ENCODE peak calls at places on chromosome 6, in nine cellular contexts. One of them, this sample, is unnamed.

GRCh38 chr6:125797934-125798444 is 7.2 kb downstream of the NCOA7 start:
- ATAC-seq in heart left ventricle: no peak
- ATAC-seq in heart right ventricle: no peak
- ATAC-seq in gastrocnemius medialis: no peak
- ATAC-seq in activated T-cell treated with anti-CD3 and anti-CD28 coated beads, Interleukin-2, amount 50 U/mL, for 4 hours: no peak
- ATAC-seq in sciatic nerve: no peak
- ATAC-seq in activated CD4-positive, alpha-beta T cell treated with anti-CD3 and anti-CD28 coated beads for 36 hours: no peak
- ATAC-seq in IMR-90: no peak
- ATAC-seq in left ventricle myocardium superior: no peak
- ATAC-seq in this sample: no peak

GRCh38 chr6:39800388-39801032 is 8.3 kb downstream of the DAAM2 start:
- ATAC-seq in heart left ventricle: no peak
- ATAC-seq in heart right ventricle: no peak
- ATAC-seq in gastrocnemius medialis: no peak
- ATAC-seq in activated T-cell treated with anti-CD3 and anti-CD28 coated beads, Interleukin-2, amount 50 U/mL, for 4 hours: no peak
- ATAC-seq in sciatic nerve: peak
- ATAC-seq in activated CD4-positive, alpha-beta T cell treated with anti-CD3 and anti-CD28 coated beads for 36 hours: no peak
- ATAC-seq in IMR-90: no peak
- ATAC-seq in left ventricle myocardium superior: no peak
- ATAC-seq in this sample: no peak

GRCh38 chr6:39003072-39003471 is 45.5 kb upstream of the GLP1R start:
- ATAC-seq in heart left ventricle: no peak
- ATAC-seq in heart right ventricle: no peak
- ATAC-seq in gastrocnemius medialis: no peak
- ATAC-seq in activated T-cell treated with anti-CD3 and anti-CD28 coated beads, Interleukin-2, amount 50 U/mL, for 4 hours: no peak
- ATAC-seq in sciatic nerve: no peak
- ATAC-seq in activated CD4-positive, alpha-beta T cell treated with anti-CD3 and anti-CD28 coated beads for 36 hours: no peak
- ATAC-seq in IMR-90: no peak
- ATAC-seq in left ventricle myocardium superior: no peak
- ATAC-seq in this sample: no peak

GRCh38 chr6:142545147-142545546 is 243.3 kb downstream of the ADGRG6 start:
- ATAC-seq in heart left ventricle: no peak
- ATAC-seq in heart right ventricle: no peak
- ATAC-seq in gastrocnemius medialis: no peak
- ATAC-seq in activated T-cell treated with anti-CD3 and anti-CD28 coated beads, Interleukin-2, amount 50 U/mL, for 4 hours: no peak
- ATAC-seq in sciatic nerve: no peak
- ATAC-seq in activated CD4-positive, alpha-beta T cell treated with anti-CD3 and anti-CD28 coated beads for 36 hours: peak
- ATAC-seq in IMR-90: no peak
- ATAC-seq in left ventricle myocardium superior: no peak
- ATAC-seq in this sample: peak

GRCh38 chr6:150196942-150197745 is 54.3 kb downstream of the PPP1R14C start:
- ATAC-seq in heart left ventricle: peak
- ATAC-seq in heart right ventricle: no peak
- ATAC-seq in gastrocnemius medialis: no peak
- ATAC-seq in activated T-cell treated with anti-CD3 and anti-CD28 coated beads, Interleukin-2, amount 50 U/mL, for 4 hours: no peak
- ATAC-seq in sciatic nerve: no peak
- ATAC-seq in activated CD4-positive, alpha-beta T cell treated with anti-CD3 and anti-CD28 coated beads for 36 hours: no peak
- ATAC-seq in IMR-90: peak
- ATAC-seq in left ventricle myocardium superior: peak
- ATAC-seq in this sample: no peak

GRCh38 chr6:89527634-89528033 is 94.7 kb downstream of the ANKRD6 start:
- ATAC-seq in heart left ventricle: no peak
- ATAC-seq in heart right ventricle: no peak
- ATAC-seq in gastrocnemius medialis: no peak
- ATAC-seq in activated T-cell treated with anti-CD3 and anti-CD28 coated beads, Interleukin-2, amount 50 U/mL, for 4 hours: no peak
- ATAC-seq in sciatic nerve: no peak
- ATAC-seq in activated CD4-positive, alpha-beta T cell treated with anti-CD3 and anti-CD28 coated beads for 36 hours: peak
- ATAC-seq in IMR-90: no peak
- ATAC-seq in left ventricle myocardium superior: no peak
- ATAC-seq in this sample: peak

GRCh38 chr6:16706029-16706428 is 55.2 kb downstream of the ATXN1 start:
- ATAC-seq in heart left ventricle: no peak
- ATAC-seq in heart right ventricle: no peak
- ATAC-seq in gastrocnemius medialis: no peak
- ATAC-seq in activated T-cell treated with anti-CD3 and anti-CD28 coated beads, Interleukin-2, amount 50 U/mL, for 4 hours: no peak
- ATAC-seq in sciatic nerve: no peak
- ATAC-seq in activated CD4-positive, alpha-beta T cell treated with anti-CD3 and anti-CD28 coated beads for 36 hours: peak
- ATAC-seq in IMR-90: no peak
- ATAC-seq in left ventricle myocardium superior: no peak
- ATAC-seq in this sample: peak

GRCh38 chr6:52597738-52598122 is 20.9 kb upstream of the TRAM2 start:
- ATAC-seq in heart left ventricle: no peak
- ATAC-seq in heart right ventricle: no peak
- ATAC-seq in gastrocnemius medialis: no peak
- ATAC-seq in activated T-cell treated with anti-CD3 and anti-CD28 coated beads, Interleukin-2, amount 50 U/mL, for 4 hours: no peak
- ATAC-seq in sciatic nerve: no peak
- ATAC-seq in activated CD4-positive, alpha-beta T cell treated with anti-CD3 and anti-CD28 coated beads for 36 hours: no peak
- ATAC-seq in IMR-90: no peak
- ATAC-seq in left ventricle myocardium superior: no peak
- ATAC-seq in this sample: no peak

GRCh38 chr6:8674088-8674487 is 238.7 kb upstream of the SLC35B3 start:
- ATAC-seq in heart left ventricle: no peak
- ATAC-seq in heart right ventricle: no peak
- ATAC-seq in gastrocnemius medialis: no peak
- ATAC-seq in activated T-cell treated with anti-CD3 and anti-CD28 coated beads, Interleukin-2, amount 50 U/mL, for 4 hours: no peak
- ATAC-seq in sciatic nerve: no peak
- ATAC-seq in activated CD4-positive, alpha-beta T cell treated with anti-CD3 and anti-CD28 coated beads for 36 hours: no peak
- ATAC-seq in IMR-90: no peak
- ATAC-seq in left ventricle myocardium superior: no peak
- ATAC-seq in this sample: no peak

GRCh38 chr6:27333642-27334040 is 21.6 kb upstream of the POM121L2 start:
- ATAC-seq in heart left ventricle: no peak
- ATAC-seq in heart right ventricle: no peak
- ATAC-seq in gastrocnemius medialis: no peak
- ATAC-seq in activated T-cell treated with anti-CD3 and anti-CD28 coated beads, Interleukin-2, amount 50 U/mL, for 4 hours: no peak
- ATAC-seq in sciatic nerve: no peak
- ATAC-seq in activated CD4-positive, alpha-beta T cell treated with anti-CD3 and anti-CD28 coated beads for 36 hours: no peak
- ATAC-seq in IMR-90: no peak
- ATAC-seq in left ventricle myocardium superior: no peak
- ATAC-seq in this sample: no peak

GRCh38 chr6:89483111-89483720 is 50.3 kb downstream of the ANKRD6 start:
- ATAC-seq in heart left ventricle: peak
- ATAC-seq in heart right ventricle: peak
- ATAC-seq in gastrocnemius medialis: no peak
- ATAC-seq in activated T-cell treated with anti-CD3 and anti-CD28 coated beads, Interleukin-2, amount 50 U/mL, for 4 hours: no peak
- ATAC-seq in sciatic nerve: peak
- ATAC-seq in activated CD4-positive, alpha-beta T cell treated with anti-CD3 and anti-CD28 coated beads for 36 hours: no peak
- ATAC-seq in IMR-90: no peak
- ATAC-seq in left ventricle myocardium superior: peak
- ATAC-seq in this sample: no peak

GRCh38 chr6:18186033-18186432 is 30.8 kb downstream of the KDM1B start:
- ATAC-seq in heart left ventricle: peak
- ATAC-seq in heart right ventricle: no peak
- ATAC-seq in gastrocnemius medialis: no peak
- ATAC-seq in activated T-cell treated with anti-CD3 and anti-CD28 coated beads, Interleukin-2, amount 50 U/mL, for 4 hours: no peak
- ATAC-seq in sciatic nerve: no peak
- ATAC-seq in activated CD4-positive, alpha-beta T cell treated with anti-CD3 and anti-CD28 coated beads for 36 hours: no peak
- ATAC-seq in IMR-90: no peak
- ATAC-seq in left ventricle myocardium superior: peak
- ATAC-seq in this sample: peak

GRCh38 chr6:51868591-51869355 is 218.6 kb downstream of the PKHD1 start:
- ATAC-seq in heart left ventricle: no peak
- ATAC-seq in heart right ventricle: no peak
- ATAC-seq in gastrocnemius medialis: no peak
- ATAC-seq in activated T-cell treated with anti-CD3 and anti-CD28 coated beads, Interleukin-2, amount 50 U/mL, for 4 hours: no peak
- ATAC-seq in sciatic nerve: no peak
- ATAC-seq in activated CD4-positive, alpha-beta T cell treated with anti-CD3 and anti-CD28 coated beads for 36 hours: no peak
- ATAC-seq in IMR-90: no peak
- ATAC-seq in left ventricle myocardium superior: no peak
- ATAC-seq in this sample: no peak